ENCODE peak calls at places on chromosomes 6 and 20, in six cellular contexts. D is HepG2, L is A549, E is endothelial cell of umbilical vein, O is K562, B is GM12878. J is an unnamed sample.
A peak's percentile ranks its signal among the peaks of the same experiment; 100 is the strongest.

GRCh38 chr6:163243083-163243482 is 171.4 kb upstream of the QKI start:
- DNase-seq in D (no peak), L (no peak), E (no peak), O (no peak), B (no peak), J (no peak)

GRCh38 chr6:24205020-24205492 is 79.0 kb downstream of the NRSN1 start:
- DNase-seq in D (peak; percentile 59), L (peak; percentile 39), E (peak; percentile 65), O (peak; percentile 23), B (peak; percentile 24), J (peak; percentile 51)

GRCh38 chr6:7203939-7204338 is 96.2 kb downstream of the RREB1 start:
- DNase-seq in D (no peak), L (no peak), E (no peak), O (no peak), B (no peak), J (no peak)

GRCh38 chr20:50596694-50597021 is 86.5 kb downstream of the PTPN1 start:
- DNase-seq in D (no peak), L (no peak), E (no peak), O (no peak), B (no peak), J (no peak)

GRCh38 chr6:169263836-169264608 is 10.4 kb upstream of the THBS2 start:
- DNase-seq in D (no peak), L (no peak), E (no peak), O (no peak), B (no peak), J (no peak)

GRCh38 chr6:143125455-143125854 is 64.8 kb downstream of the AIG1 start:
- DNase-seq in D (no peak), L (no peak), E (no peak), O (no peak), B (no peak), J (no peak)

GRCh38 chr6:147204843-147205311 is 660 bp downstream of the STXBP5 start:
- DNase-seq in D (no peak), L (no peak), E (peak; percentile 29), O (no peak), B (no peak), J (no peak)

GRCh38 chr6:101605874-101606273 is 212.4 kb downstream of the GRIK2 start:
- DNase-seq in D (no peak), L (peak; percentile 4), E (no peak), O (no peak), B (peak; percentile 3), J (no peak)

GRCh38 chr6:35642471-35643161 is 46.1 kb downstream of the FKBP5 start:
- DNase-seq in D (no peak), L (no peak), E (no peak), O (no peak), B (no peak), J (no peak)

GRCh38 chr6:136982928-136983327 is 60.8 kb downstream of the SLC35D3 start:
- DNase-seq in D (no peak), L (no peak), E (no peak), O (no peak), B (no peak), J (no peak)

GRCh38 chr6:108165714-108166663 is at the start of gene NR2E1:
- DNase-seq in D (no peak), L (peak; percentile 3), E (no peak), O (no peak), B (no peak), J (no peak)

GRCh38 chr20:2349801-2350200 is 30.9 kb upstream of the TGM6 start:
- DNase-seq in D (peak; percentile 39), L (no peak), E (no peak), O (no peak), B (no peak), J (no peak)

GRCh38 chr6:166419268-166419667 is 36.5 kb upstream of the MPC1 start:
- DNase-seq in D (no peak), L (no peak), E (no peak), O (no peak), B (peak; percentile 71), J (peak; percentile 80)

GRCh38 chr20:20228351-20228750 is 139.6 kb upstream of the INSM1 start:
- DNase-seq in D (no peak), L (no peak), E (no peak), O (no peak), B (no peak), J (no peak)

GRCh38 chr6:137235686-137236085 is 16.5 kb upstream of the IFNGR1 start:
- DNase-seq in D (no peak), L (no peak), E (no peak), O (no peak), B (no peak), J (no peak)

GRCh38 chr6:159716247-159717086 is 10.8 kb upstream of the WTAP start:
- DNase-seq in D (no peak), L (peak; percentile 42), E (no peak), O (no peak), B (no peak), J (peak; percentile 88)

GRCh38 chr6:16909599-16910360 is 148.5 kb upstream of the ATXN1 start:
- DNase-seq in D (no peak), L (no peak), E (no peak), O (no peak), B (no peak), J (no peak)

GRCh38 chr20:13302647-13303425 is 81.8 kb downstream of the ISM1 start:
- DNase-seq in D (peak; percentile 49), L (peak; percentile 44), E (peak; percentile 21), O (peak; percentile 16), B (no peak), J (peak; percentile 37)
- TF ChIP-seq MYC in D (no peak), L (no peak), E (no peak), O (no peak), B (no peak), J (no peak)

GRCh38 chr6:106048331-106048730 is 37.8 kb upstream of the PRDM1 start:
- DNase-seq in D (no peak), L (no peak), E (no peak), O (no peak), B (no peak), J (no peak)
- H3K4me3 ChIP-seq in D (no peak overlapping the region), L (no peak overlapping the region), E (no peak overlapping the region), O (no peak overlapping the region), B (no peak overlapping the region), J (no peak overlapping the region)

GRCh38 chr20:37940161-37940560 is 37.2 kb downstream of the VSTM2L start:
- DNase-seq in D (no peak), L (no peak), E (no peak), O (no peak), B (no peak), J (no peak)

GRCh38 chr20:37943501-37944455 is 40.9 kb downstream of the VSTM2L start:
- DNase-seq in D (no peak), L (no peak), E (no peak), O (peak; percentile 44), B (no peak), J (no peak)

GRCh38 chr20:37943033-37943432 is 40.1 kb downstream of the VSTM2L start:
- DNase-seq in D (no peak), L (no peak), E (no peak), O (no peak), B (no peak), J (no peak)

GRCh38 chr20:37941332-37941731 is 38.4 kb downstream of the VSTM2L start:
- DNase-seq in D (peak; percentile 69), L (peak; percentile 32), E (peak; percentile 6), O (peak; percentile 66), B (no peak), J (peak; percentile 30)

GRCh38 chr20:37941992-37942391 is 39.1 kb downstream of the VSTM2L start:
- DNase-seq in D (no peak), L (no peak), E (no peak), O (no peak), B (no peak), J (no peak)
- TF ChIP-seq MYC in D (no peak), L (no peak), E (no peak), O (no peak), B (no peak), J (no peak)

DNA sequence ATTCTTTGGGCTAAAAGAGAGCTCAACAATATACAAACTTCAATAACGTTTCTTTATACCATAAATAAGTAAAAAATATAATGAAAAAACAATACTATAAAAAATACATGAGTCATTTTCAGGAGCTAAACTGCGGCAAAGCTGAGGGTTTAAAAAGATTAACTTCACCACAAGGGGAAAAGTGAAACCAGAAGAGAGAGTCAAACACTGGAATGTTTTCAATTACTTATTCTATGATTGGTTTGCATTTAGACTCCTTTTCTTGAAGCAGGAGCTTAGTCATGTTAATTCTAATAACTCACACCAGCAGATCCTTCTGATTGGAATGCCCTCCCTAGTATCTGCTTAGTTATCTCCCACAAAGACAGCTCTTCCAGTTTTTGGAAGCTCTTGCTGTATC is 627.3 kb downstream of the UTRN start:
- DNase-seq in D (no peak), L (no peak), E (peak; percentile 9), O (no peak), B (no peak), J (no peak)
- H3K4me3 ChIP-seq in D (no peak overlapping the region), L (no peak overlapping the region), E (no peak overlapping the region), O (no peak overlapping the region), B (no peak overlapping the region), J (no peak overlapping the region)

DNA sequence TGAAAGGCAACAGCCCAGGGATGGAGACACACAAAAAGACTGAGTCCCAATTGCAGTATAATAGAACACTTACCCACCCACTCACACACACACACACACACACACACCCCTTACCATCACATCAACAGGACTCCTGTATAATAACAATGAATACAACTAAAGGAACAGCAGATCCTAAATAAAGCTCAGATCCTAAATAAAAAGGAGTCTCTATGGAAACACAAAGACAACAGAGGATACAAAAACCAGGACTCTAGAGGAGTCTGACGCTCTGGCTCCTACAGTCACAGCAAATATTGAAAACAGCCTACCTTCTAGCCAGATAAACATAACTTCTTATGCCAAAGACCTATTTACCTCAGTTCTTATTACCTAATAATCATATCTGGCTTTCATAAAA is 135.0 kb downstream of the MMUT start:
- DNase-seq in D (no peak), L (no peak), E (peak; percentile 46), O (no peak), B (no peak), J (no peak)
- TF ChIP-seq MYC in D (no peak), L (no peak), E (no peak), O (no peak), B (no peak), J (no peak)

DNA sequence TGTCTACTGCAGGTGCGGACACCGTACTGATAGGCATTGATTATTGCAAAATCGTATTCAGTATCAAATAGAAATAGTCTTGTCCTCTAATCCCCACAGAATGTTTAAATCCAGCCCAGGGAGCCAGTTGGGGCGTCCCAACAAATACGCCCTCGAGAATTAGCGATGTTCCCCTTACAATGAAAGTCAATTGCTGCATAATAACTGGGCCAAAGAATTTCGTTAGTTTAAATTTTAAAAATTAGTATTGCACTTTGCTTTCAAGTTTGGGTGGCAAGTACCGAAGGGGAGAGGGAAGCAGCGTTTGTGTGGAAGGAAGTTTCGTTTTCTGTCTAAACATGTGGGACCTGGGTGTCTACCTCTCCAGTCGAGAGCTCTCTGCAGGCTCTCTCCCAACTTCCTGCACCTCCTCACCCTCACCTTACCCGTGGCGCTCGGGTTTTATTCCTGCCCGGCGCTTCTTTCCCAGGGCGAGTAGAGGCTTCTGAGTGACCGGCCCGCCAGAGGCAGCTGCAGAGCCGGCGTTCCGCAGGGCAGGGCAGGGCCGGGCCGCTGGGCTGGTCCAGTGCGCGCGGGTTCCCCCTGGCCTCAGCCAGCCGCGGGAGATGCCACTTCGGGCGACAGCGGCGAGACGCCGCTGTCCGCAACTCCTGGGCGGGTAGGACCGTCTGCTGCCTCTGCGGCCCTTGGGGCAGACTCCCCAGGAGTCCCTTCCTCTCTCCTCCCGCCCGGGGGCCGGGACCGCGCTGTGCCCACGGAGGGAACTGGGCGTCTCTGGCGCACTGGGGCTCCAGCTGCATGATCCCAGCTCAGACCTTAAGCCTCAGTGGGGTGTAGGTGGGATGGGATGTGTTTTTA is 862 bp upstream of the TFAP2C start:
- DNase-seq in D (no peak), L (peak; percentile 39), E (no peak), O (no peak), B (no peak), J (peak; percentile 53)
- H3K4me3 ChIP-seq in D (no peak overlapping the region), L (peak overlapping the region; percentile 86), E (no peak overlapping the region), O (no peak overlapping the region), B (no peak overlapping the region), J (peak overlapping the region; percentile 46)

J was measured in NB4.